ENCODE peak calls at places on chromosome 6, in four cellular contexts. One of them, this sample, is unnamed.

GRCh38 chr6:87237804-87238203 is 82.4 kb downstream of the ZNF292 start:
- DNase-seq in K562: no peak
- DNase-seq in H1: no peak
- DNase-seq in GM12878: no peak
- DNase-seq in this sample: peak; percentile 9

GRCh38 chr6:29516108-29516507 is 28.4 kb upstream of the MAS1L start:
- DNase-seq in GM12878: no peak
- DNase-seq in H1: no peak
- DNase-seq in K562: no peak
- DNase-seq in this sample: no peak

GRCh38 chr6:145178391-145178790 is 556.9 kb downstream of the EPM2A start:
- DNase-seq in H1: no peak
- DNase-seq in GM12878: no peak
- DNase-seq in K562: no peak
- DNase-seq in this sample: no peak

GRCh38 chr6:127496471-127496870 is 22.7 kb downstream of the MTCL3 start:
- DNase-seq in H1: no peak
- DNase-seq in K562: no peak
- DNase-seq in GM12878: no peak
- DNase-seq in this sample: no peak

GRCh38 chr6:45514454-45514853 is 136.7 kb upstream of the SUPT3H start:
- DNase-seq in K562: no peak
- DNase-seq in GM12878: no peak
- DNase-seq in H1: no peak
- DNase-seq in this sample: no peak

GRCh38 chr6:2181567-2181966 is 63.8 kb downstream of the GMDS start:
- DNase-seq in GM12878: no peak
- DNase-seq in H1: no peak
- DNase-seq in K562: no peak
- DNase-seq in this sample: no peak

GRCh38 chr6:28643017-28643740 is 117.5 kb downstream of the GPX5 start:
- DNase-seq in GM12878: peak; percentile 36
- DNase-seq in H1: peak; percentile 83
- DNase-seq in K562: peak; percentile 43
- DNase-seq in this sample: peak; percentile 69

GRCh38 chr6:38686270-38687042 is 16.5 kb downstream of the GLO1 start:
- DNase-seq in GM12878: no peak
- DNase-seq in H1: no peak
- DNase-seq in K562: no peak
- DNase-seq in this sample: no peak

GRCh38 chr6:167682546-167683027 is 144.1 kb upstream of the AFDN start:
- DNase-seq in K562: no peak
- DNase-seq in GM12878: no peak
- DNase-seq in H1: no peak
- DNase-seq in this sample: no peak

GRCh38 chr6:44278774-44279697 is 8.8 kb downstream of the TMEM151B start:
- DNase-seq in H1: no peak
- DNase-seq in GM12878: no peak
- DNase-seq in K562: no peak
- DNase-seq in this sample: no peak

GRCh38 chr6:127190552-127190951 is 72.1 kb downstream of the RSPO3 start:
- DNase-seq in K562: no peak
- DNase-seq in H1: no peak
- DNase-seq in GM12878: no peak
- DNase-seq in this sample: no peak

GRCh38 chr6:166006593-166007301 is 160.9 kb downstream of the TBXT start:
- DNase-seq in H1: peak; percentile 44
- DNase-seq in GM12878: no peak
- DNase-seq in K562: no peak
- DNase-seq in this sample: no peak

DNA sequence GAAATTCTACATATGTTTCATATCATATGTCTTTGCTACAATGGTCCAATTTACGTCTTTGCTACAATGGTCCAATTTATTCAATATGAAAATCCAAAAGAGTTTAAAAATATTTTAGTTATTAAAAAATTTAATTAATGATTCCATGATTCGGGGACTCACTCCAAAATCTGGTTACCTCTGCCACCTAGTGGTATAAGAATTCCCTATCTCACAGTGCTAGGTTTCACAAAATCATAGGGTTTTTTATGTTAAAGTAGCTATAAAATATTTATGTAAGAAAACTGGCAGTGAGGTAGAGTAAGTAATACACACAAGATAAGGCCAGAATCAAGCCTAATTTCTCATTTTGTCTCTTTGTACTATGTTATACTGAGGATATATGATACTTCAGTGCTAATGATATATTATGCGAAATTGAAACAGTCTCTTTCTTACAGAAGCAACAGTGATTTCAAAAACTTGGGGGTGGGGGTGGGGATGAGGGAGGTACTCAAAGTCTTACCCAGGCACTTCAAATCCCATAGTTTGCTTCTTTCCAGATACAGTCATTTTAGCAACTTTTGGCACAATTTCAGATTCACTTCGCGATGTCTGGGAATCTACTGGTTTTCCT is 52.3 kb downstream of the HBS1L start:
- DNase-seq in GM12878: no peak
- DNase-seq in H1: no peak
- DNase-seq in K562: peak; percentile 19
- DNase-seq in this sample: peak; percentile 12
- TF ChIP-seq CBX5 in GM12878: no peak
- TF ChIP-seq CBX5 in H1: no peak
- TF ChIP-seq CBX5 in K562: no peak
- TF ChIP-seq CBX5 in this sample: no peak

DNA sequence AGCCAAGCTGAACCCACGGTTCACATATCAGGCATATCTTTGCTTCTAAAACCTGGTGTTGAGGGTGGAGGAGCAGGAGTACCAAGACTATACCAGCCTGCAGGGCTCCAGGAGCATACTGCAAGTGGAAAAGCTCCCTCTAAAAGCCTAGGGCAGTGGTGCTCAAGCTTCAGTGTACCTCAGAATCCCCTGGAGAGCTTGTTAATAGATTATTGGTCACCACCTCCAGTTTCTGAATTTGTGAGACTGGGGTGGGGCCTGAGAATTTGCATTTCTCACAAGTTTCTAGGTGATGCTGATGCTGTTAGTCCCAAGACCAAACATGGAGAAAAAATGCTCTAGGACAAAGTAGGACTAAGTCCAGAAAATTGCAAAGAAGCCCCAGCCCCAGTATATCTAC is 65.4 kb downstream of the FILIP1 start:
- DNase-seq in H1: no peak
- DNase-seq in GM12878: no peak
- DNase-seq in K562: no peak
- DNase-seq in this sample: no peak
- TF ChIP-seq CBX5 in H1: no peak
- TF ChIP-seq CBX5 in GM12878: no peak
- TF ChIP-seq CBX5 in K562: no peak
- TF ChIP-seq CBX5 in this sample: no peak

GRCh38 chr6:148697895-148698440 is 48.9 kb upstream of the UST start:
- DNase-seq in H1: no peak
- DNase-seq in K562: no peak
- DNase-seq in GM12878: no peak
- DNase-seq in this sample: no peak

GRCh38 chr6:148701393-148701774 is 45.4 kb upstream of the UST start:
- DNase-seq in GM12878: no peak
- DNase-seq in K562: no peak
- DNase-seq in H1: no peak
- DNase-seq in this sample: no peak

GRCh38 chr6:148698671-148699180 is 48.1 kb upstream of the UST start:
- DNase-seq in GM12878: no peak
- DNase-seq in K562: no peak
- DNase-seq in H1: no peak
- DNase-seq in this sample: no peak

GRCh38 chr6:148700713-148701392 is 46.0 kb upstream of the UST start:
- DNase-seq in H1: no peak
- DNase-seq in GM12878: no peak
- DNase-seq in K562: no peak
- DNase-seq in this sample: no peak

GRCh38 chr6:148700047-148700712 is 46.6 kb upstream of the UST start:
- DNase-seq in K562: no peak
- DNase-seq in H1: no peak
- DNase-seq in GM12878: no peak
- DNase-seq in this sample: no peak
- TF ChIP-seq CBX5 in K562: no peak
- TF ChIP-seq CBX5 in H1: no peak
- TF ChIP-seq CBX5 in GM12878: no peak
- TF ChIP-seq CBX5 in this sample: no peak

GRCh38 chr6:118665011-118665410 is 13.6 kb upstream of the CEP85L start:
- DNase-seq in H1: no peak
- DNase-seq in K562: no peak
- DNase-seq in GM12878: no peak
- DNase-seq in this sample: no peak

GRCh38 chr6:118659513-118660217 is 8.3 kb upstream of the CEP85L start:
- DNase-seq in K562: no peak
- DNase-seq in GM12878: no peak
- DNase-seq in H1: no peak
- DNase-seq in this sample: no peak

GRCh38 chr6:118663993-118664985 is 12.9 kb upstream of the CEP85L start:
- DNase-seq in H1: no peak
- DNase-seq in K562: no peak
- DNase-seq in GM12878: no peak
- DNase-seq in this sample: no peak

GRCh38 chr6:118656822-118657451 is 5.5 kb upstream of the CEP85L start:
- DNase-seq in K562: no peak
- DNase-seq in H1: no peak
- DNase-seq in GM12878: no peak
- DNase-seq in this sample: no peak

DNA sequence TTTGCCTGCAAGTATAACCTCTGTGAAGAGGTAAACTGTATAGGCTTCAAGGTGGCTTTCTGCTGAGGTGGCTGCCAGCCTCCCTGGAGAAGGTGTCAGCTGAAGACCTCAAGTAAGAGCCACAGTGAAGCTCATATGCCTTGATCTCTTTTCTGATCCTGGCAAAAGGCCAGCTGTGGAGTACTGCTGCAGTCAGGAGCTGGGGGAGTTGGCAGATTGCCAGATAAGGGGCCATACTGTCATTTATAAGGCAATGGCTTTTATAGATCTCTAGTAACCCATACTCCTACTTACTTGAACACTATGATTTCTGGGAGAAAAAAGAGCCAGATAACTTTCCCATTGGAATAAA is 8.8 kb upstream of the CEP85L start:
- DNase-seq in H1: no peak
- DNase-seq in K562: peak; percentile 80
- DNase-seq in GM12878: no peak
- DNase-seq in this sample: no peak
- TF ChIP-seq CBX5 in H1: no peak
- TF ChIP-seq CBX5 in K562: no peak
- TF ChIP-seq CBX5 in GM12878: no peak
- TF ChIP-seq CBX5 in this sample: no peak

DNA sequence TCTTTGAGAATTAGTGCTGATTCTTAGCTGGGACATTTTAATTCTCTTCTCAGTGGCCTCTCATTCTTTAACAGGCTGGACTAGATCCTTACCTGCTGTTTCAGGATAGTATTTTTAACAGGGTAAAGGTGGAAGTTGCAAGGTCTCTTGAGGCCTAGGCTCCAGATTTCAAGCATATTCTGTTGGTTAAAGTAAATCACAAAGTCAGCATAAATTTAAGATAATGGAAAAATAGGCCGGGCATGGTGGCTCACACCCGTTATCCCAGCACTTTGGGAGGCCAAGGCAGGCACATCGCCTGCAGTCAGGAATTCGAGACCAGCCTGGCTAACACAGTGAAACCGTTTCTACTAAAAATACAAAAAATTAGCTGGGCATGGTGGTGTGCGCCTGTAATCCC is 1149.0 kb downstream of the EPHA7 start:
- DNase-seq in K562: no peak
- DNase-seq in H1: no peak
- DNase-seq in GM12878: no peak
- DNase-seq in this sample: no peak
- TF ChIP-seq CBX5 in K562: no peak
- TF ChIP-seq CBX5 in H1: no peak
- TF ChIP-seq CBX5 in GM12878: no peak
- TF ChIP-seq CBX5 in this sample: no peak

DNA sequence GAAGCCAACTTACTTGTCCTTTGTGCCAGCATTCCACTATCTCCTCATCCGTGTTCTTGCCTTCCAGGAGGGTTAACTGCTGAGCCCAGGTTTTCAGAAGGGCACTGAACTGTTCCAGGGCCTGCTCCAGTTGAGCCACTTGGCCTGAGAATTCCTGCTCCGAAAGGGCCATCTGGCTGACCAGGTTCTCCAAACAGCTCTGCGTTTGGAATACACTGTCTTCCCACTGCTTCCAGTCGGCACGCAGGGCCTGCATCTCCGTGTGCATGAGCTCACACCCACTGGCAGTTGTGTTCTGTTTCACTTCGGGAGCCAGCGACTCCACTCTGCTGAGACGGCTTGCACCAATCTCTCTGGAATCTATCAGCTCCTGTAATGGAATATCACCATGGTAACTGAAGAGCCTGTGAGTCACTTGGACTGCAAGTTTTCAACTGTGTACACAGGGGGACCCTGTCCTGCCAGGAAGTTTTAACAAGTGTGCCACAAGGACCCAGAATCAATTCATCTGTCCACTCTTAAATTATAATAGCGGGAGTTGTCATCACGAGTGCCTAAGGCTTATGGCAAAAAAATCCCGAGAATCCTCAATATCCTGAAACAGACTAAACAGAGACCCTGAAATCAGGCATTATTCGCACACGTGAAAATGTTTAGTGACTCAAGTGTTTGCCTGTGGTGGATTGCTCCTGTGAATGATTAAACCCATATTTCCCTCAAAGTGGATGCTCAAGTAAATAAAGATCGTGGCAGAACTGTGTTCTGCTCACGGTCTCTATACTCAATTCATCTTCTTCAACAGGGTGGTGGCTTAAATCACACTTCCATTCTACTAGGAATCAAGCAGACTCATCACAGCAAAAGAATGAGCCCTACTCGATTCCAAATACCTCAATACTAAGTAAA is 255.9 kb downstream of the SYNE1 start:
- DNase-seq in K562: no peak
- DNase-seq in H1: no peak
- DNase-seq in GM12878: no peak
- DNase-seq in this sample: peak; percentile 91
- TF ChIP-seq CBX5 in K562: no peak
- TF ChIP-seq CBX5 in H1: no peak
- TF ChIP-seq CBX5 in GM12878: no peak
- TF ChIP-seq CBX5 in this sample: peak; percentile 34

GRCh38 chr6:12233693-12234551 is 56.2 kb upstream of the EDN1 start:
- DNase-seq in H1: no peak
- DNase-seq in K562: peak; percentile 18
- DNase-seq in GM12878: peak; percentile 66
- DNase-seq in this sample: peak; percentile 67
- TF ChIP-seq CBX5 in H1: no peak
- TF ChIP-seq CBX5 in K562: no peak
- TF ChIP-seq CBX5 in GM12878: no peak
- TF ChIP-seq CBX5 in this sample: no peak